ENCODE peak calls at places on chromosomes 16 and 17, in four cellular contexts. C, Y, U and F are unnamed samples.

GRCh38 chr17:81049973-81050551 is 15.1 kb downstream of the BAIAP2 start:
- DNase-seq in C (peak; percentile 58), Y (no peak), U (no peak), F (peak; percentile 79)

GRCh38 chr17:31078290-31078689 is 16.5 kb upstream of the NF1 start:
- DNase-seq in C (no peak), Y (no peak), U (no peak), F (no peak)

GRCh38 chr17:41977991-41978390 is 11.4 kb downstream of the CNP start:
- DNase-seq in C (no peak), Y (no peak), U (no peak), F (no peak)

GRCh38 chr16:53341787-53342186 is 92.5 kb upstream of the RBL2 start:
- DNase-seq in C (no peak), Y (peak; percentile 4), U (no peak), F (no peak)

GRCh38 chr16:13264749-13265552 is 363.6 kb downstream of the SHISA9 start:
- DNase-seq in C (peak; percentile 0), Y (no peak), U (no peak), F (no peak)

GRCh38 chr17:50264263-50265113 is 9.8 kb upstream of the TMEM92 start:
- DNase-seq in C (peak; percentile 76), Y (no peak), U (peak; percentile 49), F (peak; percentile 86)

GRCh38 chr16:86994651-86995171 is 322.5 kb downstream of the C16orf95 start:
- DNase-seq in C (peak; percentile 93), Y (no peak), U (peak; percentile 54), F (peak; percentile 96)

GRCh38 chr16:4944333-4945281 is 7.7 kb upstream of the PPL start:
- DNase-seq in C (peak; percentile 75), Y (no peak), U (no peak), F (peak; percentile 98)

GRCh38 chr16:73065617-73066313 is 17.8 kb upstream of the ZFHX3 start:
- DNase-seq in C (peak; percentile 63), Y (no peak), U (no peak), F (peak; percentile 72)

GRCh38 chr16:49513040-49513439 is 139.4 kb downstream of the C16orf78 start:
- DNase-seq in C (peak; percentile 66), Y (no peak), U (no peak), F (no peak)

GRCh38 chr17:29376667-29377268 is 13.4 kb upstream of the TAOK1 start:
- DNase-seq in C (peak; percentile 40), Y (no peak), U (peak; percentile 8), F (peak; percentile 89)

GRCh38 chr16:24609740-24610420 is 70.5 kb downstream of the RBBP6 start:
- DNase-seq in C (peak; percentile 90), Y (no peak), U (peak; percentile 42), F (peak; percentile 57)

GRCh38 chr17:73205326-73205980 is 12.6 kb downstream of the COG1 start:
- DNase-seq in C (peak; percentile 46), Y (no peak), U (no peak), F (no peak)

GRCh38 chr16:28531777-28532744 is 6.7 kb downstream of the NUPR1 start:
- DNase-seq in C (peak; percentile 35), Y (no peak), U (peak; percentile 46), F (peak; percentile 92)

GRCh38 chr17:69325518-69326301 is 1.2 kb downstream of the ABCA5 start:
- DNase-seq in C (peak; percentile 54), Y (no peak), U (no peak), F (no peak)

GRCh38 chr16:610513-611381 is 20.0 kb upstream of the WFIKKN1 start:
- DNase-seq in C (peak; percentile 62), Y (peak; percentile 53), U (no peak), F (no peak)

GRCh38 chr17:10598620-10599019 is 49.2 kb upstream of the MYH2 start:
- DNase-seq in C (peak; percentile 31), Y (no peak), U (no peak), F (peak; percentile 22)

GRCh38 chr16:17768257-17768656 is 297.5 kb upstream of the XYLT1 start:
- DNase-seq in C (no peak), Y (no peak), U (no peak), F (no peak)

GRCh38 chr16:74577882-74578366 is 29.0 kb downstream of the GLG1 start:
- DNase-seq in C (no peak), Y (no peak), U (no peak), F (no peak)

GRCh38 chr16:52283581-52284375 is 263.2 kb downstream of the TOX3 start:
- DNase-seq in C (no peak), Y (no peak), U (no peak), F (no peak)